ENCODE peak calls at places on chromosomes 5 and 9, in ten cellular contexts. P, E, S, M, C, N, U, Y, I and J are unnamed samples.

GRCh38 chr9:72858089-72858912 is 94.6 kb downstream of the ALDH1A1 start:
- DNase-seq in P (no peak), E (no peak), S (peak), M (no peak), C (no peak), N (no peak), U (peak), Y (peak), I (no peak), J (no peak)

GRCh38 chr9:4081549-4081895 is 218.3 kb downstream of the GLIS3 start:
- DNase-seq in P (no peak), E (peak), S (no peak), M (no peak), C (no peak), N (no peak), U (no peak), Y (no peak), I (no peak), J (no peak)

GRCh38 chr5:167664222-167664804 is 627.1 kb upstream of the WWC1 start:
- DNase-seq in P (no peak), E (no peak), S (no peak), M (no peak), C (no peak), N (no peak), U (no peak), Y (no peak), I (no peak), J (no peak)

GRCh38 chr5:130400091-130400490 is 495.8 kb downstream of the CHSY3 start:
- DNase-seq in P (no peak), E (no peak), S (peak), M (peak), C (no peak), N (no peak), U (no peak), Y (no peak), I (no peak), J (peak)

GRCh38 chr9:33858346-33858869 is 41.4 kb downstream of the UBE2R2 start:
- DNase-seq in P (no peak), E (peak), S (peak), M (no peak), C (no peak), N (no peak), U (no peak), Y (no peak), I (no peak), J (no peak)

GRCh38 chr5:142012186-142012785 is 541 bp downstream of the GNPDA1 start:
- DNase-seq in P (peak), E (no peak), S (peak), M (no peak), C (peak), N (peak), U (peak), Y (peak), I (peak), J (no peak)

GRCh38 chr9:110538621-110539020 is 40.9 kb downstream of the SVEP1 start:
- DNase-seq in P (no peak), E (peak), S (no peak), M (no peak), C (no peak), N (no peak), U (no peak), Y (no peak), I (no peak), J (no peak)

GRCh38 chr9:28289732-28290131 is 716.5 kb upstream of the C9orf72 start:
- DNase-seq in P (no peak), E (no peak), S (no peak), M (no peak), C (no peak), N (no peak), U (no peak), Y (no peak), I (no peak), J (no peak)

GRCh38 chr9:14349818-14350333 is 35.9 kb upstream of the NFIB start:
- DNase-seq in P (no peak), E (no peak), S (peak), M (no peak), C (peak), N (no peak), U (no peak), Y (no peak), I (no peak), J (no peak)

GRCh38 chr9:14348241-14349140 is 34.5 kb upstream of the NFIB start:
- DNase-seq in P (no peak), E (no peak), S (peak), M (no peak), C (peak), N (peak), U (no peak), Y (no peak), I (no peak), J (no peak)

GRCh38 chr9:14347408-14348224 is 33.7 kb upstream of the NFIB start:
- DNase-seq in P (no peak), E (no peak), S (peak), M (no peak), C (peak), N (peak), U (peak), Y (no peak), I (no peak), J (no peak)

GRCh38 chr9:14350766-14351165 is 36.8 kb upstream of the NFIB start:
- DNase-seq in P (no peak), E (no peak), S (peak), M (no peak), C (no peak), N (no peak), U (no peak), Y (no peak), I (no peak), J (no peak)

DNA sequence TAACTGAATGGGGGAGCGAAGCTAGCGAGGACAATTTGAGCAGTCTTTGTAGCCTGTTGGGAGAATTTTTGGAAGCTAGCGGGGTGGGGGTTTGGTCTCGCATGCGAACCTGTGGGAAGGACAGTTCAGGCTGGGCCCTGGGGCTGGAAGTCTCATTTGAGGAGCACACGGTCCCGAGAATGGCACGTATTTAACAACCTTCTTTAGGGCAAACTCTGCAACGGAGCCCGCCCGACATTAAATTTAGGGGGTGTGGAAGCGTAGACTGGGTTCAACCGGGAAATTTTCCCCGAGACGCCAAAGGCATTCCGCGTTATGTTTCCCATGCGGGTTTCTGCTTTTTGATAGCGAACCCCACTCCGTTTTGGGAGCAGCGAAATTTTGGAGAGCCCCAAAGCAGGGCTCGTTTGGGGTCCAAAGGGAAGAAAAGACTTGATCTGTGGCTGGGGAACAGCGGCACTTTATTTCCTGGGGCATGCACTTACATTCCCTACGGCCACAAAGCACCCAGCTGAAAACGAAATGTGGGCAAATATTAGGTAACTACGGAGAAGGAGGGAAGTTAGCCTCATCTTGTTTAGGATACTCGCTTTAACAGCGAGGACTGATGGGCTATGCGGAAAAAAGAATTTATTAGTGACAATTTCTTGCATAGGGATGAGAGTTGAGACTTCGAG is 35.3 kb upstream of the NFIB start:
- DNase-seq in P (no peak), E (no peak), S (peak), M (no peak), C (no peak), N (no peak), U (no peak), Y (no peak), I (no peak), J (no peak)
- H3K4me3 ChIP-seq in P (no peak), E (no peak), S (peak), M (peak), C (peak), N (no peak), U (peak), Y (peak), I (no peak), J (no peak)

GRCh38 chr9:137881591-137882505 is 4.3 kb downstream of the CACNA1B start:
- DNase-seq in P (no peak), E (no peak), S (no peak), M (no peak), C (no peak), N (no peak), U (no peak), Y (no peak), I (no peak), J (no peak)

GRCh38 chr9:137879566-137880150 is 2.1 kb downstream of the CACNA1B start:
- DNase-seq in P (no peak), E (no peak), S (no peak), M (no peak), C (no peak), N (no peak), U (no peak), Y (no peak), I (no peak), J (no peak)

GRCh38 chr9:137878957-137879555 is 1.5 kb downstream of the CACNA1B start:
- DNase-seq in P (no peak), E (no peak), S (no peak), M (no peak), C (no peak), N (no peak), U (no peak), Y (no peak), I (no peak), J (no peak)

GRCh38 chr9:137880976-137881530 is 3.5 kb downstream of the CACNA1B start:
- DNase-seq in P (no peak), E (no peak), S (no peak), M (no peak), C (no peak), N (no peak), U (no peak), Y (no peak), I (no peak), J (no peak)

GRCh38 chr9:137880160-137880975 is 2.8 kb downstream of the CACNA1B start:
- DNase-seq in P (no peak), E (no peak), S (no peak), M (no peak), C (no peak), N (no peak), U (no peak), Y (no peak), I (no peak), J (no peak)
- H3K4me3 ChIP-seq in P (no peak), E (no peak), S (no peak), M (no peak), C (no peak), N (no peak), U (no peak), Y (no peak), I (no peak), J (no peak)

GRCh38 chr9:127897194-127897692 is 2.2 kb downstream of the ST6GALNAC6 start:
- DNase-seq in P (no peak), E (peak), S (peak), M (no peak), C (peak), N (peak), U (peak), Y (peak), I (no peak), J (no peak)
- H3K4me3 ChIP-seq in P (no peak), E (no peak), S (peak), M (peak), C (peak), N (no peak), U (no peak), Y (peak), I (no peak), J (peak)

GRCh38 chr9:96218821-96219614 is 83.0 kb downstream of the HSD17B3 start:
- DNase-seq in P (no peak), E (no peak), S (no peak), M (no peak), C (no peak), N (peak), U (no peak), Y (peak), I (no peak), J (no peak)
- H3K4me3 ChIP-seq in P (no peak), E (no peak), S (no peak), M (no peak), C (peak), N (no peak), U (no peak), Y (peak), I (no peak), J (no peak)

DNA sequence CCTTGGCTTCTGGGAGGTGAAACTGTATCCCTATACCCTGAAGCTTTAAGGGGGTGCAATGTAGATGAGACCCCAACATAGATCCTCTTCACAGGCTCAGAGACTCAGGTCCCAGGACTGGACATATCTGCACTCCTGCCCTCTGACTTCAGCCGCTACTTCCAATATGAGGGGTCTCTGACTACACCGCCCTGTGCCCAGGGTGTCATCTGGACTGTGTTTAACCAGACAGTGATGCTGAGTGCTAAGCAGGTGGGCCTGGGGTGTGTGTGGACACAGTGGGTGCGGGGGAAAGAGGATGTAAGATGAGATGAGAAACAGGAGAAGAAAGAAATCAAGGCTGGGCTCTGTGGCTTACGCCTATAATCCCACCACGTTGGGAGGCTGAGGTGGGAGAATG is 5.4 kb downstream of the CA9 start:
- DNase-seq in P (no peak), E (no peak), S (no peak), M (no peak), C (no peak), N (no peak), U (peak), Y (no peak), I (no peak), J (no peak)
- H3K4me3 ChIP-seq in P (no peak), E (no peak), S (no peak), M (no peak), C (no peak), N (no peak), U (no peak), Y (no peak), I (no peak), J (no peak)

GRCh38 chr5:3875144-3875543 is 279.5 kb downstream of the IRX1 start:
- DNase-seq in P (no peak), E (no peak), S (no peak), M (no peak), C (no peak), N (no peak), U (peak), Y (no peak), I (no peak), J (no peak)
- H3K4me3 ChIP-seq in P (no peak), E (no peak), S (no peak), M (no peak), C (no peak), N (no peak), U (no peak), Y (no peak), I (no peak), J (no peak)

DNA sequence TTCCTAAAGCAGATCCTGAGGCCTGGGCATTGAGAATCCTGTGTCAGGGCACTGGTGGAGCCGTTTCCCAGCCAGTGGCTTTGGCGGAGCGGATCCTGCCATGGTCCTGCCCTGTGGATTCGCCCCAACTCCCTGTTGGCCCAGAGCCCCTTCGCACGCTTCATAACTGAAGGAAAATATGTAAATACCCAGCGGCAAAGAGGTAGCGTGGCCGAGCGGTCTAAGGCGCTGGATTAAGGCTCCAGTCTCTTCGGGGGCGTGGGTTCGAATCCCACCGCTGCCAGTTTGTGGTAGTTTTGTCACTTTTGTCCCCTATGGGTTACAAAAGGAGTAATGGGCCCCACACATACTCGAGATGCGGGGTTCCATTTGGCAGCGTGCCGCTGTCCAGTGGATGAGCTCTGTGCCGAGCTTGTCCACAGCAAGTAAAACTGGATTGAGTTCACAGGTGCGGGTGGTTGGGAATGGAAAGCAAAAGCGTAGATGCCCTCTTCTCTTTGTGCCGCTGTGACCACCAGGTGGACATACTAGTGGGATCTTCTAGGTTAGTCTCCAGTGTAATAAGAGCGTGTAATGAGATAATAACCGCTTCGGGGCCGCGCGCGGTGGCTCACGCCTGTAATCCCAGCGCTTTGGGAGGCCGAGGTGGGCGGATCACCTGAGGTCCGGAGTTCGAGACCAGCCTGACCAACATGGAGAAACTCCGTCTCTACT is 17.3 kb downstream of the TRIM7 start:
- DNase-seq in P (no peak), E (peak), S (peak), M (peak), C (peak), N (peak), U (peak), Y (peak), I (peak), J (no peak)
- H3K4me3 ChIP-seq in P (no peak), E (peak), S (peak), M (peak), C (peak), N (no peak), U (peak), Y (peak), I (no peak), J (peak)

DNA sequence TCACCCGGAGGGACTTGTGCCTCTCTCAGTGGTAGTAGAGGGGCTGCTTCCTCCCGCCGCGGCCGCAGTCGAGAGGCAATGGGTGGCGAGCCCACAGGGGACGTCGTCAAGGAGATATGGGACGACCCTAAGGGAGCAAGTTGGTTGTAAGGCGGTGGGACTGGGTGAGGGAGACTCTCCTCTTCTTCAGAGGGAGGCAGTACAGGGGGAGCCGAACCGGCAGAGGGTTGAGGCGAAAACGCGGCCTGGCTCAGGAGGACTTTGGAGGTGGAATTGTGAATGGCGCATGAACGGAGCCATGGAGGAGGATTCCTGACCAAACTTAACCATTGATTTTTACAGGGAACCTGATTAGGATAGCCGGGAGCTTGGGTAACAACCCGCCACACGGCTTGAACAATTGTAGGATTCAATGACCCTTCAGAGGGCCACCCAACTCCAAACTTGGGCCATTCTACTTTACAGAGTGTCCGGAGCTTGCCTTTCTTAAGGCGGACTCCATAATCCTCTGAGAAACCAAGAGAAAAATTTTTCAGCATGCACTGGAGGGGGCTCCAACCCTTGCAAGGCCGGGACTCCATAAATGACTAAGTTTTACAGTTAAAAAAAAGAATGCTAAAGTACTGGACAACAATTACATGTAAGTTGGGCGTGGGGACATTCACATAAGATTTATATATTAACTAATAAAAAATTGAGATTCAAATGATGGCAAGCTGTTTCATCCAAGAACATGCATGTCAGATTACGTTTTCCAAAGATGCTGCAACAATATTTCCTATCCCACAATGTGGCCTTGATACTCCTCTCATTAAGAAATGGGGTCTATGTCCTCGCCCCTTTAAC is 19.4 kb upstream of the RHOBTB3 start:
- DNase-seq in P (no peak), E (no peak), S (no peak), M (no peak), C (no peak), N (no peak), U (no peak), Y (peak), I (no peak), J (no peak)
- H3K4me3 ChIP-seq in P (no peak), E (no peak), S (no peak), M (no peak), C (no peak), N (no peak), U (no peak), Y (no peak), I (no peak), J (no peak)

DNA sequence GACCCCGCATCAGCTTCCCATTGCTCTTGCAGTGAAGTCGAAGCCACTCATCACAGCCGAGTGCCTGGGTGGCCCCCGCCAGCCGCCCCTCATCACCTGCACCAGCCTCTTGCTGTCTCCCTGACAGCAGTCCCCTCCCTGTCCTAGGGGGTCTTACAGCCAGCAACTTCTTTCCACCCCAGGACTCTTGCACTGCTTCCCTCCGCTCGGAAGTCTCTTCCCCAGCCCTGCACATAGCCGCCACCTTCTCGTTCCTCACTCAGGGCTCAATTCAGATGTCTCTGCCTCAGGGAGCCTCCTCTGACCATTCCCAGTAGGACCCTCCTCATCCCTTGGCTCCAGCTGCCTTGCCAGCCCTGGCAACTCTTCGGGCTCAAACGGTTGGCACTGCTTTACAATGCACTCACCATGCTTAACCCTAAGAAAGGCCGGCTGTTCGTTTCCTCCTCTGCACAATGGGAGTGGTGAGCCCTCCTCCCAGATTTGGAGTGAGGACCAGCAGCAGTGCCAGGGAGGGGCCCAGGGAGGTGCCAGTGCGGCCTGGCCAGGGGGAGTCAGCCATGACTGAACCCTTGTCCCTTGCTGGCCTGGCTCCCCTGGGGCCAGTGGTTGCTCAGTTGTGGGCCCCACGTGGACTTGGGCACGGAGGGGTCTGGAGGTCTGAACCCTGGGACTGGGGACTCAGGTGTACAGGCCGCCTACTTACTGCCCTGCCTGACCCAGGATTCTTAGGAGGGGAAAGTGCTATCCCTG is 6.1 kb downstream of the TCF7 start:
- DNase-seq in P (no peak), E (no peak), S (no peak), M (no peak), C (no peak), N (no peak), U (no peak), Y (no peak), I (no peak), J (no peak)
- H3K4me3 ChIP-seq in P (peak), E (no peak), S (no peak), M (no peak), C (no peak), N (no peak), U (no peak), Y (no peak), I (no peak), J (no peak)